ENCODE peak calls at places on chromosomes 4 and X, in five cellular contexts. One of them, this sample, is unnamed.

GRCh38 chr4:154417358-154417673 is 74.3 kb downstream of the DCHS2 start:
- DNase-seq in Peyer's patch: no peak
- DNase-seq in GM20000: no peak
- DNase-seq in H9: no peak
- DNase-seq in dorsolateral prefrontal cortex: no peak
- DNase-seq in this sample: no peak

GRCh38 chr4:64903986-64904385 is 494.7 kb upstream of the TECRL start:
- DNase-seq in GM20000: no peak
- DNase-seq in H9: no peak
- DNase-seq in Peyer's patch: no peak
- DNase-seq in dorsolateral prefrontal cortex: no peak
- DNase-seq in this sample: no peak

GRCh38 chr4:174828845-174829701 is at the start of gene GLRA3:
- DNase-seq in H9: peak; percentile 99
- DNase-seq in dorsolateral prefrontal cortex: peak; percentile 44
- DNase-seq in GM20000: peak; percentile 6
- DNase-seq in Peyer's patch: peak; percentile 71
- DNase-seq in this sample: no peak

GRCh38 chrX:42615161-42615563 is 162.8 kb downstream of the PPP1R2C start:
- DNase-seq in GM20000: no peak
- DNase-seq in Peyer's patch: no peak
- DNase-seq in H9: peak; percentile 63
- DNase-seq in dorsolateral prefrontal cortex: no peak
- DNase-seq in this sample: no peak

GRCh38 chr4:42265782-42266602 is 113.5 kb upstream of the BEND4 start:
- DNase-seq in GM20000: no peak
- DNase-seq in dorsolateral prefrontal cortex: no peak
- DNase-seq in H9: no peak
- DNase-seq in Peyer's patch: no peak
- DNase-seq in this sample: no peak

GRCh38 chr4:18390655-18391369 is 369.3 kb upstream of the LCORL start:
- DNase-seq in Peyer's patch: no peak
- DNase-seq in GM20000: no peak
- DNase-seq in dorsolateral prefrontal cortex: no peak
- DNase-seq in H9: no peak
- DNase-seq in this sample: no peak

GRCh38 chrX:149259241-149259640 is 245.9 kb downstream of the IDS start:
- DNase-seq in dorsolateral prefrontal cortex: no peak
- DNase-seq in H9: no peak
- DNase-seq in Peyer's patch: no peak
- DNase-seq in GM20000: no peak
- DNase-seq in this sample: no peak

GRCh38 chr4:168885416-168885815 is 124.6 kb downstream of the CBR4 start:
- DNase-seq in GM20000: no peak
- DNase-seq in dorsolateral prefrontal cortex: no peak
- DNase-seq in Peyer's patch: no peak
- DNase-seq in H9: no peak
- DNase-seq in this sample: no peak

GRCh38 chrX:37349131-37350033 is at the start of gene PRRG1:
- DNase-seq in GM20000: no peak
- DNase-seq in dorsolateral prefrontal cortex: peak; percentile 61
- DNase-seq in Peyer's patch: no peak
- DNase-seq in H9: peak; percentile 91
- DNase-seq in this sample: no peak

GRCh38 chrX:20442597-20442996 is 175.9 kb upstream of the RPS6KA3 start:
- DNase-seq in H9: peak; percentile 74
- DNase-seq in dorsolateral prefrontal cortex: peak; percentile 64
- DNase-seq in GM20000: peak; percentile 22
- DNase-seq in Peyer's patch: peak; percentile 89
- DNase-seq in this sample: peak; percentile 85

GRCh38 chr4:168679397-168680176 is 182.7 kb downstream of the PALLD start:
- DNase-seq in GM20000: no peak
- DNase-seq in dorsolateral prefrontal cortex: no peak
- DNase-seq in Peyer's patch: no peak
- DNase-seq in H9: no peak
- DNase-seq in this sample: no peak

GRCh38 chr4:76943129-76943620 is 6.4 kb upstream of the SEPTIN11 start:
- DNase-seq in GM20000: no peak
- DNase-seq in dorsolateral prefrontal cortex: no peak
- DNase-seq in Peyer's patch: no peak
- DNase-seq in H9: no peak
- DNase-seq in this sample: no peak

GRCh38 chrX:103197721-103198306 is 17.1 kb upstream of the BEX4 start:
- DNase-seq in GM20000: no peak
- DNase-seq in Peyer's patch: no peak
- DNase-seq in H9: no peak
- DNase-seq in dorsolateral prefrontal cortex: no peak
- DNase-seq in this sample: no peak

GRCh38 chrX:53992589-53992988 is 51.7 kb downstream of the PHF8 start:
- DNase-seq in GM20000: no peak
- DNase-seq in Peyer's patch: no peak
- DNase-seq in H9: no peak
- DNase-seq in dorsolateral prefrontal cortex: no peak
- DNase-seq in this sample: no peak

GRCh38 chr4:147958057-147958456 is 226.2 kb downstream of the ARHGAP10 start:
- DNase-seq in Peyer's patch: no peak
- DNase-seq in H9: no peak
- DNase-seq in dorsolateral prefrontal cortex: no peak
- DNase-seq in GM20000: no peak
- DNase-seq in this sample: no peak

GRCh38 chr4:81510643-81511189 is 39.0 kb upstream of the RASGEF1B start:
- DNase-seq in dorsolateral prefrontal cortex: no peak
- DNase-seq in Peyer's patch: no peak
- DNase-seq in H9: no peak
- DNase-seq in GM20000: no peak
- DNase-seq in this sample: no peak

GRCh38 chrX:51420610-51421009 is 75.8 kb downstream of the NUDT11 start:
- DNase-seq in GM20000: no peak
- DNase-seq in dorsolateral prefrontal cortex: no peak
- DNase-seq in Peyer's patch: peak; percentile 20
- DNase-seq in H9: no peak
- DNase-seq in this sample: no peak

GRCh38 chrX:137198040-137198439 is 164.2 kb upstream of the GPR101 start:
- DNase-seq in dorsolateral prefrontal cortex: no peak
- DNase-seq in H9: no peak
- DNase-seq in Peyer's patch: no peak
- DNase-seq in GM20000: no peak
- DNase-seq in this sample: no peak

GRCh38 chrX:137195296-137195695 is 161.5 kb upstream of the GPR101 start:
- DNase-seq in GM20000: no peak
- DNase-seq in H9: no peak
- DNase-seq in Peyer's patch: no peak
- DNase-seq in dorsolateral prefrontal cortex: no peak
- DNase-seq in this sample: no peak

GRCh38 chrX:137195991-137196390 is 162.2 kb upstream of the GPR101 start:
- DNase-seq in H9: no peak
- DNase-seq in Peyer's patch: no peak
- DNase-seq in dorsolateral prefrontal cortex: no peak
- DNase-seq in GM20000: no peak
- DNase-seq in this sample: no peak

GRCh38 chrX:137194164-137194563 is 160.4 kb upstream of the GPR101 start:
- DNase-seq in dorsolateral prefrontal cortex: no peak
- DNase-seq in H9: peak; percentile 53
- DNase-seq in GM20000: peak; percentile 6
- DNase-seq in Peyer's patch: no peak
- DNase-seq in this sample: no peak
- TF ChIP-seq CTCF in dorsolateral prefrontal cortex: peak; percentile 26
- TF ChIP-seq CTCF in H9: peak; percentile 68
- TF ChIP-seq CTCF in GM20000: no peak
- TF ChIP-seq CTCF in Peyer's patch: peak; percentile 9
- TF ChIP-seq CTCF in this sample: no peak

GRCh38 chrX:49167740-49168108 is 4.0 kb upstream of the PLP2 start:
- DNase-seq in dorsolateral prefrontal cortex: no peak
- DNase-seq in GM20000: no peak
- DNase-seq in Peyer's patch: no peak
- DNase-seq in H9: no peak
- DNase-seq in this sample: no peak

GRCh38 chrX:49164589-49165360 is 2.2 kb downstream of the MAGIX start:
- DNase-seq in GM20000: no peak
- DNase-seq in dorsolateral prefrontal cortex: no peak
- DNase-seq in H9: no peak
- DNase-seq in Peyer's patch: no peak
- DNase-seq in this sample: no peak

GRCh38 chrX:49163555-49164419 is 1.2 kb downstream of the MAGIX start:
- DNase-seq in GM20000: peak; percentile 87
- DNase-seq in dorsolateral prefrontal cortex: peak; percentile 74
- DNase-seq in Peyer's patch: peak; percentile 75
- DNase-seq in H9: peak; percentile 89
- DNase-seq in this sample: peak; percentile 67

GRCh38 chrX:49166914-49167739 is 4.6 kb downstream of the MAGIX start:
- DNase-seq in H9: no peak
- DNase-seq in dorsolateral prefrontal cortex: no peak
- DNase-seq in GM20000: no peak
- DNase-seq in Peyer's patch: peak; percentile 59
- DNase-seq in this sample: no peak

GRCh38 chrX:49165901-49166881 is 3.6 kb downstream of the MAGIX start:
- DNase-seq in Peyer's patch: peak; percentile 73
- DNase-seq in H9: peak; percentile 94
- DNase-seq in dorsolateral prefrontal cortex: peak; percentile 35
- DNase-seq in GM20000: peak; percentile 51
- DNase-seq in this sample: no peak
- TF ChIP-seq CTCF in Peyer's patch: peak; percentile 28
- TF ChIP-seq CTCF in H9: peak; percentile 53
- TF ChIP-seq CTCF in dorsolateral prefrontal cortex: peak; percentile 22
- TF ChIP-seq CTCF in GM20000: no peak
- TF ChIP-seq CTCF in this sample: no peak

DNA sequence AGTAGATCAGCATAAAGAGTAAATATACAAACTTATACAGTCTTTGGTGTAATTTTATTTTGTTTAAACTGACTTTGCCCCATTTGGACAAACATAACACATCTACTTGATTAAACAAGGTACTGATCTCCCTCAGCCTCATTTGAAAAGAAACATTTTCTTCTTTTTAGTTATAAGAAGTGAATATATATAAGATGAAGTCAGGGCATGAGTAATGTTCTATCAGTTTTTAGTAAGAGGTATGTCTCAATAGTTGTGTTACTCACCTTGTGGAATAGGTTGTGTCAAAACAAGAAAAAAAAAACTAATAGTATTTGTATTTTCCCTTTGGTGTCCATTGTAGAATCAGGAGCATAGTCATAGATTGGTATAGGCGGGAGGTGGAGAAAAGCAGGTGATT is 327.4 kb downstream of the RPA4 start:
- DNase-seq in dorsolateral prefrontal cortex: no peak
- DNase-seq in GM20000: no peak
- DNase-seq in Peyer's patch: no peak
- DNase-seq in H9: no peak
- DNase-seq in this sample: no peak
- TF ChIP-seq CTCF in dorsolateral prefrontal cortex: no peak
- TF ChIP-seq CTCF in GM20000: no peak
- TF ChIP-seq CTCF in Peyer's patch: no peak
- TF ChIP-seq CTCF in H9: no peak
- TF ChIP-seq CTCF in this sample: no peak

DNA sequence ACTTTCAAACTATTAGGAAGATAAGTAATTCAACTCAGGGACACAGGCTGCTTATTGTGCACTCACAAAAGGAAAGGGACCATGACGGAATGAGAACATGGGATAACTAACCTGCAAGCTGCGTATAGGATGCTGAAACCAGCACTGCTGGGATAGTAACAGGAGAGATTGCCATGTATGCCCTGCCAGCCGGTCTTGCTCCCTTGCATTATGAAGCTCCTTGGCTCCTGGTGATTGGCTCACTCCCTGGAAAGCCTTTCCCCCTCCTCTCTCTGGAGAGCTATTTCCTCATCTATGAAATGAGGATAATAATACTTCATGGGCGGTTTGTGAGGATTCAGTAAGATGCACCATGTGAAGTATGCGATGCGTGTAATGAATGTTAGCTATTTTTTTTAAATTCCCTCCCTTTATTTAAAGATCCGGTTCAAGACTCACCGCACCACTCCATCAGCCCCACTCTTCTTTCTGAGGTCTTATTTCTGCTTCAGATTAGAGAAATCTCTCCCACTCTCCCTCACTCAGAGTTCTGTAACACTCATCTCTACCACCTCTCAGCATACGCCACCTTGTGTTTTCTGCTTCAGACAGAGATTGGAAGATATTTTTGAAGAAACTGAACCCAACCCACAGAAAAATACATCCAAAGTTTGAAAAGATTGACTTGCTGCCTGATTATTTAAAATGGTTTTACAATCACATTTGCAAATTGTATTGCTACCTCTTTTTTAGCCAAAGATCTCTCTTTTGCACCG is 18.4 kb downstream of the MSMO1 start:
- DNase-seq in H9: no peak
- DNase-seq in Peyer's patch: no peak
- DNase-seq in GM20000: no peak
- DNase-seq in dorsolateral prefrontal cortex: no peak
- DNase-seq in this sample: no peak
- TF ChIP-seq CTCF in H9: peak; percentile 17
- TF ChIP-seq CTCF in Peyer's patch: no peak
- TF ChIP-seq CTCF in GM20000: no peak
- TF ChIP-seq CTCF in dorsolateral prefrontal cortex: no peak
- TF ChIP-seq CTCF in this sample: no peak

DNA sequence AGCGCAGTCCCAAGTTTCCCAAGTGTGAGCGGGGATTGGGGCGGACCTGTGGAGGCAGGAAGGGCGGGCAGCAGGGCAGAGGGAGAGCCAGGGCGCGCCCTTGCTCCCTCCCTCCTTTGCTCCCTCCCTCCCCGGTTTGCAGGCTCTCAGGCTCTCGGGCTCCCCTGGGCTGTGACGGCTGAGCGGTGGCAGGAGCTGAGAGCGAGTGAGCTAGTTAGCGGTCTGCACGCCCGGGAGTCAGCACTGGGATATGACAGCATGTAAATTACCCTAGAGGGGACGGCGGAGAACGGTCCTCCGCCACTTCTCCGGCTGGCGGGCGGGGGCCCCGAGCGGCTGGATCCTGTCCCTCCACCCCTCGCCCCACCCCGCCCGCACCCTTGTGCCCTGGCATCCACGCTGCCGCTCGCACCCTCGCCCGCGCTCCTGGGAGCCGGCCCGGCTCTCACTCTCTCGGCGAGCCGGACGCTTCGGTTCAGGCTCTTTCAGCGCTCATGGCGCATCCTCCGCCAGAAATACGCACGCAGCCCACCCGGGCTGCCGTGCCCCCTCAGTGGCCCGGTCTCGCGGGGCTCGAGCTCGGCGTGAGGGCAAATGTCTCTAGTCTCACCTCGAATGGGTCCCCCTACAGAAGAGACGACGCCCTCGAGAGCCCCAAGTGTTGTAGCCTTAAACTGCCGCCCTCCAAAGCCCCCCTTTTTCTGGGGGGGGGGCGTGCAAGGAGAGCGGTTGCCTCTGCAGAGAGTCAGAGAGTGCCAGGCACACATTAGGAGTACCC is at the start of gene TSC22D3:
- DNase-seq in dorsolateral prefrontal cortex: peak; percentile 53
- DNase-seq in GM20000: peak; percentile 60
- DNase-seq in H9: peak; percentile 81
- DNase-seq in Peyer's patch: peak; percentile 62
- DNase-seq in this sample: no peak
- TF ChIP-seq CTCF in dorsolateral prefrontal cortex: peak; percentile 37
- TF ChIP-seq CTCF in GM20000: no peak
- TF ChIP-seq CTCF in H9: no peak
- TF ChIP-seq CTCF in Peyer's patch: peak; percentile 42
- TF ChIP-seq CTCF in this sample: no peak

DNA sequence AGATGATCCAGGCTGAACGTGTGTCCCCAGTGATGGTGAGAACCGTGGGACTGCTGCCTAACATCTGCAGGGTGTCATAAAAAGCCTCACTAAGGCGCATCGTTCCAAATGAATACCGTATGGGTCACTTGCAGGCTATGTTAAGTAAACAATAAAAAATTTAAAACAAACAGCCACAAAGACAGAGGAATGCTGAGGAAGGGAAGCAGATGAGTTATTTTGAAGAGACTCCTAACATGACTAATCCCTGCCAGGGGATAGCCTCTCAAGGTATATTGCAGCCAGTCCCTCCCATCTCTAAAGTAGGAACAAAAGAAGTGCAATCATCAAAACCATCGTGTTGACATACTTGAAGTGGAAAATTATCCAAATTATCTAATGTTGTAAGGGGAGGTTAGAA is 83.8 kb downstream of the UNC5C start:
- DNase-seq in GM20000: no peak
- DNase-seq in H9: no peak
- DNase-seq in dorsolateral prefrontal cortex: no peak
- DNase-seq in Peyer's patch: no peak
- DNase-seq in this sample: no peak
- TF ChIP-seq CTCF in GM20000: no peak
- TF ChIP-seq CTCF in H9: no peak
- TF ChIP-seq CTCF in dorsolateral prefrontal cortex: no peak
- TF ChIP-seq CTCF in Peyer's patch: no peak
- TF ChIP-seq CTCF in this sample: no peak